ENCODE peak calls at places on chromosomes 1 and 21, in nine cellular contexts. K is ascending aorta; D is T-helper 1 cell; A is BE2C; X is HT1080; H is NCI-H748 treated with DMSO at 0.1 percent for 48 hours; U is CD4-positive, alpha-beta T cell; O is tibial artery; F is substantia nigra. C is an unnamed sample.

GRCh38 chr1:116514708-116515525 is 55.9 kb downstream of the CD58 start:
- DNase-seq in K (no peak), D (peak), A (no peak), X (peak), H (no peak), U (peak), O (no peak), F (no peak), C (no peak)

GRCh38 chr1:57485643-57486042 is 61.8 kb upstream of the DAB1 start:
- DNase-seq in K (no peak), D (no peak), A (no peak), X (peak), H (no peak), U (no peak), O (no peak), F (no peak), C (no peak)

GRCh38 chr1:119141020-119141424 is 569 bp upstream of the WARS2 start:
- DNase-seq in K (no peak), D (peak), A (peak), X (peak), H (no peak), U (no peak), O (no peak), F (peak), C (peak)

GRCh38 chr1:51871351-51871975 is 7.1 kb downstream of the NRDC start:
- DNase-seq in K (no peak), D (no peak), A (no peak), X (no peak), H (no peak), U (no peak), O (no peak), F (no peak), C (no peak)

GRCh38 chr1:187943606-187944403 is 1115.1 kb downstream of the PLA2G4A start:
- DNase-seq in K (no peak), D (no peak), A (no peak), X (no peak), H (no peak), U (no peak), O (no peak), F (no peak), C (no peak)

GRCh38 chr1:91604632-91605031 is 104.0 kb downstream of the CDC7 start:
- DNase-seq in K (no peak), D (no peak), A (no peak), X (no peak), H (no peak), U (no peak), O (no peak), F (no peak), C (no peak)

GRCh38 chr1:235923466-235924008 is 56.8 kb upstream of the LYST start:
- DNase-seq in K (no peak), D (no peak), A (no peak), X (no peak), H (peak), U (no peak), O (no peak), F (no peak), C (no peak)

GRCh38 chr1:217661407-217661806 is 30.3 kb downstream of the SPATA17 start:
- DNase-seq in K (no peak), D (no peak), A (no peak), X (no peak), H (no peak), U (no peak), O (no peak), F (no peak), C (no peak)

GRCh38 chr1:47024138-47024856 is 828 bp downstream of the CYP4X1 start:
- DNase-seq in K (no peak), D (no peak), A (no peak), X (no peak), H (no peak), U (no peak), O (peak), F (no peak), C (no peak)

GRCh38 chr1:23555949-23556640 is 3.2 kb downstream of the ID3 start:
- DNase-seq in K (peak), D (no peak), A (peak), X (peak), H (no peak), U (no peak), O (no peak), F (no peak), C (no peak)

GRCh38 chr1:78493456-78493855 is 2.7 kb downstream of the PTGFR start:
- DNase-seq in K (no peak), D (no peak), A (no peak), X (no peak), H (no peak), U (no peak), O (no peak), F (no peak), C (no peak)

GRCh38 chr1:6350416-6351088 is 43.0 kb downstream of the ACOT7 start:
- DNase-seq in K (no peak), D (no peak), A (no peak), X (no peak), H (no peak), U (no peak), O (no peak), F (peak), C (peak)

GRCh38 chr1:14468751-14469150 is 129.7 kb upstream of the KAZN start:
- DNase-seq in K (no peak), D (no peak), A (no peak), X (no peak), H (no peak), U (no peak), O (no peak), F (no peak), C (no peak)

GRCh38 chr1:181506563-181507353 is 23.4 kb downstream of the CACNA1E start:
- DNase-seq in K (no peak), D (no peak), A (no peak), X (no peak), H (no peak), U (no peak), O (no peak), F (no peak), C (no peak)

GRCh38 chr1:147720557-147720956 is 39.8 kb downstream of the GJA5 start:
- DNase-seq in K (no peak), D (no peak), A (no peak), X (no peak), H (no peak), U (no peak), O (no peak), F (no peak), C (no peak)

GRCh38 chr1:112395261-112395831 is 668 bp upstream of the CTTNBP2NL start:
- DNase-seq in K (no peak), D (no peak), A (no peak), X (no peak), H (no peak), U (no peak), O (no peak), F (no peak), C (no peak)

GRCh38 chr21:35436899-35437298 is 387.8 kb upstream of the RUNX1 start:
- DNase-seq in K (no peak), D (no peak), A (no peak), X (peak), H (no peak), U (no peak), O (no peak), F (no peak), C (no peak)

GRCh38 chr21:32807717-32808380 is 36.3 kb upstream of the PAXBP1 start:
- DNase-seq in K (no peak), D (no peak), A (no peak), X (peak), H (no peak), U (no peak), O (no peak), F (no peak), C (no peak)

GRCh38 chr1:97505816-97506215 is 415.0 kb downstream of the DPYD start:
- DNase-seq in K (no peak), D (no peak), A (no peak), X (no peak), H (no peak), U (no peak), O (no peak), F (no peak), C (no peak)

GRCh38 chr1:16625497-16626408 is 12.4 kb upstream of the NBPF1 start:
- DNase-seq in K (no peak), D (no peak), A (no peak), X (no peak), H (no peak), U (no peak), O (peak), F (no peak), C (peak)

GRCh38 chr1:172351761-172352161 is 68.7 kb upstream of the C1orf105 start:
- DNase-seq in K (no peak), D (no peak), A (no peak), X (peak), H (no peak), U (no peak), O (no peak), F (no peak), C (no peak)

GRCh38 chr1:154014154-154014910 is 23.8 kb downstream of the RPS27 start:
- DNase-seq in K (no peak), D (no peak), A (no peak), X (peak), H (no peak), U (no peak), O (no peak), F (no peak), C (no peak)

GRCh38 chr1:2543543-2544092 is 12.6 kb upstream of the TNFRSF14 start:
- DNase-seq in K (no peak), D (peak), A (peak), X (no peak), H (no peak), U (peak), O (no peak), F (peak), C (no peak)

GRCh38 chr21:38289697-38290096 is 32.9 kb downstream of the KCNJ15 start:
- DNase-seq in K (peak), D (no peak), A (no peak), X (peak), H (no peak), U (no peak), O (peak), F (no peak), C (no peak)

GRCh38 chr1:199774433-199775089 is 252.9 kb upstream of the NR5A2 start:
- DNase-seq in K (no peak), D (no peak), A (no peak), X (peak), H (no peak), U (no peak), O (no peak), F (no peak), C (no peak)

GRCh38 chr1:28770601-28771165 is 33.9 kb downstream of the YTHDF2 start:
- DNase-seq in K (no peak), D (no peak), A (no peak), X (no peak), H (no peak), U (no peak), O (no peak), F (no peak), C (no peak)

GRCh38 chr1:91803847-91804545 is 82.0 kb downstream of the TGFBR3 start:
- DNase-seq in K (no peak), D (peak), A (no peak), X (peak), H (no peak), U (peak), O (no peak), F (no peak), C (no peak)

GRCh38 chr1:147167361-147167760 is 4.9 kb downstream of the PRKAB2 start:
- DNase-seq in K (no peak), D (no peak), A (no peak), X (peak), H (no peak), U (no peak), O (no peak), F (no peak), C (no peak)

GRCh38 chr1:35876988-35877387 is 6.0 kb upstream of the AGO1 start:
- DNase-seq in K (no peak), D (no peak), A (no peak), X (no peak), H (no peak), U (no peak), O (no peak), F (no peak), C (no peak)